ENCODE peak calls at places on chromosomes 3 and 15, in nine cellular contexts. X, Z, P, O, F, B, R, L and I are unnamed samples.

GRCh38 chr3:31116651-31117050 is 222.2 kb upstream of the GADL1 start:
- DNase-seq in F (no peak), X (no peak), Z (no peak), O (peak), P (no peak), L (no peak), B (no peak), R (no peak), I (no peak)

GRCh38 chr3:159947220-159947619 is 41.4 kb upstream of the IL12A start:
- DNase-seq in P (no peak), R (no peak), L (no peak), Z (no peak), X (no peak), B (no peak), O (peak), F (no peak), I (no peak)

GRCh38 chr3:66376568-66376967 is 124.3 kb downstream of the LRIG1 start:
- DNase-seq in X (no peak), L (no peak), F (peak), P (no peak), Z (peak), O (peak), R (peak), B (no peak), I (no peak)

GRCh38 chr3:94291686-94292085 is 228.8 kb downstream of the NSUN3 start:
- DNase-seq in F (no peak), L (no peak), X (no peak), O (peak), B (no peak), P (no peak), Z (no peak), R (no peak), I (no peak)

GRCh38 chr3:53354945-53355498 is 7.7 kb upstream of the DCP1A start:
- DNase-seq in R (no peak), B (no peak), X (no peak), F (no peak), P (no peak), O (peak), Z (no peak), L (no peak), I (no peak)

GRCh38 chr15:40087991-40088928 is 20.4 kb downstream of the BMF start:
- DNase-seq in Z (no peak), R (no peak), F (no peak), O (no peak), B (no peak), P (no peak), L (no peak), X (no peak), I (no peak)

GRCh38 chr15:85941186-85941855 is 138.3 kb upstream of the AGBL1 start:
- DNase-seq in L (no peak), Z (no peak), P (no peak), X (no peak), F (no peak), R (peak), B (no peak), O (peak), I (no peak)

GRCh38 chr3:112818289-112818688 is 28.4 kb downstream of the CD200R1L start:
- DNase-seq in L (no peak), Z (no peak), R (no peak), O (no peak), P (no peak), X (no peak), F (no peak), B (no peak), I (no peak)

GRCh38 chr15:99613887-99614642 is 48.3 kb downstream of the MEF2A start:
- DNase-seq in Z (no peak), P (no peak), O (no peak), R (no peak), B (no peak), F (no peak), L (no peak), X (no peak), I (no peak)

GRCh38 chr3:122619040-122619439 is 41.6 kb downstream of the PARP15 start:
- DNase-seq in F (no peak), X (no peak), P (no peak), O (no peak), L (no peak), B (no peak), R (no peak), Z (no peak), I (no peak)

GRCh38 chr3:184154909-184155643 is at the start of gene DVL3:
- DNase-seq in P (peak), B (no peak), O (peak), F (no peak), L (peak), X (peak), R (peak), Z (peak), I (peak)

GRCh38 chr3:187919018-187919417 is 173.8 kb upstream of the BCL6 start:
- DNase-seq in F (no peak), R (no peak), Z (no peak), P (no peak), L (no peak), O (peak), B (no peak), X (no peak), I (no peak)

GRCh38 chr15:30816430-30816829 is 87.3 kb upstream of the FAN1 start:
- DNase-seq in P (no peak), R (no peak), X (no peak), O (no peak), F (no peak), Z (no peak), L (no peak), B (no peak), I (no peak)

GRCh38 chr3:13655074-13655913 is 106.4 kb downstream of the FBLN2 start:
- DNase-seq in P (no peak), B (no peak), L (peak), O (peak), R (no peak), X (peak), Z (peak), F (no peak), I (no peak)

GRCh38 chr3:12833226-12834161 is 7.9 kb downstream of the RPL32 start:
- DNase-seq in B (no peak), X (no peak), O (no peak), F (no peak), R (no peak), L (no peak), Z (no peak), P (no peak), I (no peak)

GRCh38 chr3:50126287-50127211 is 28.6 kb upstream of the SEMA3F start:
- DNase-seq in L (no peak), O (peak), F (no peak), B (no peak), P (no peak), R (no peak), X (no peak), Z (no peak), I (peak)

GRCh38 chr3:36904641-36905040 is 40.2 kb downstream of the TRANK1 start:
- DNase-seq in X (no peak), O (no peak), P (no peak), R (no peak), B (no peak), L (no peak), Z (no peak), F (no peak), I (no peak)

GRCh38 chr3:32257641-32258438 is 19.4 kb downstream of the CMTM8 start:
- DNase-seq in Z (no peak), B (no peak), L (no peak), P (no peak), F (no peak), X (no peak), O (no peak), R (no peak), I (no peak)

GRCh38 chr15:68610825-68611224 is 32.0 kb downstream of the CORO2B start:
- DNase-seq in B (no peak), P (no peak), F (no peak), R (no peak), O (no peak), Z (no peak), L (peak), X (no peak), I (no peak)

GRCh38 chr15:83710452-83710851 is 56.5 kb downstream of the ADAMTSL3 start:
- DNase-seq in L (no peak), P (no peak), R (no peak), O (no peak), B (no peak), F (no peak), Z (no peak), X (no peak), I (no peak)

GRCh38 chr3:179957264-179957845 is 79.4 kb downstream of the PEX5L start:
- DNase-seq in L (no peak), Z (no peak), O (no peak), B (no peak), X (no peak), P (no peak), R (no peak), F (no peak), I (peak)